ENCODE peak calls at places on chromosomes 5 and 9, in four cellular contexts. O, X, I and S are unnamed samples.

GRCh38 chr5:88923623-88924619 is 40.9 kb upstream of the MEF2C start:
- ATAC-seq in O (no peak), X (no peak), I (no peak), S (no peak)

GRCh38 chr9:89410709-89411111 is 87.2 kb downstream of the SEMA4D start:
- ATAC-seq in I (no peak), X (peak; percentile 30), O (no peak), S (no peak)

GRCh38 chr5:53874409-53874808 is 314.0 kb downstream of the NDUFS4 start:
- ATAC-seq in I (no peak), O (peak; percentile 91), X (peak; percentile 76), S (no peak)

GRCh38 chr5:50553560-50553984 is 112.5 kb upstream of the EMB start:
- ATAC-seq in X (no peak), I (peak; percentile 71), O (no peak), S (no peak)

GRCh38 chr9:15426019-15426418 is 3.3 kb downstream of the SNAPC3 start:
- ATAC-seq in I (no peak), O (no peak), X (no peak), S (no peak)

GRCh38 chr5:143791848-143792701 is 19.9 kb upstream of the HMHB1 start:
- ATAC-seq in I (no peak), X (no peak), O (no peak), S (no peak)

GRCh38 chr5:154753792-154754191 is 1.4 kb upstream of the LARP1 start:
- ATAC-seq in X (no peak), I (no peak), O (no peak), S (peak; percentile 59)

GRCh38 chr5:66538126-66538525 is 58.1 kb upstream of the MAST4 start:
- ATAC-seq in X (no peak), I (no peak), O (no peak), S (no peak)

GRCh38 chr5:175689147-175689991 is 31.5 kb downstream of the HRH2 start:
- ATAC-seq in O (no peak), X (no peak), I (no peak), S (peak; percentile 60)

GRCh38 chr5:57262533-57262932 is 88.7 kb downstream of the GPBP1 start:
- ATAC-seq in O (no peak), X (no peak), I (no peak), S (no peak)

GRCh38 chr5:148910686-148911361 is 84.4 kb downstream of the ADRB2 start:
- ATAC-seq in I (peak; percentile 10), X (peak; percentile 51), O (no peak), S (no peak)

GRCh38 chr5:57863661-57864060 is 381.1 kb upstream of the ACTBL2 start:
- ATAC-seq in O (no peak), I (no peak), X (no peak), S (no peak)

GRCh38 chr9:131704195-131704983 is 35.5 kb downstream of the RAPGEF1 start:
- ATAC-seq in I (no peak), O (no peak), X (no peak), S (no peak)

GRCh38 chr9:16039103-16039987 is 486.5 kb downstream of the CCDC171 start:
- ATAC-seq in I (no peak), O (peak; percentile 96), X (peak; percentile 94), S (peak; percentile 43)

GRCh38 chr5:104126980-104127379 is 564.4 kb upstream of the NUDT12 start:
- ATAC-seq in X (no peak), I (no peak), O (no peak), S (no peak)

GRCh38 chr5:36273809-36274526 is 27.7 kb downstream of the RANBP3L start:
- ATAC-seq in O (no peak), X (no peak), I (no peak), S (no peak)

GRCh38 chr9:132412089-132412488 is 2.1 kb downstream of the CFAP77 start:
- ATAC-seq in I (peak; percentile 33), X (peak; percentile 23), O (peak; percentile 67), S (no peak)

GRCh38 chr9:88536951-88537742 is 2.2 kb downstream of the NXNL2 start:
- ATAC-seq in O (no peak), I (no peak), X (no peak), S (no peak)

GRCh38 chr5:141656396-141656795 is 5.2 kb upstream of the FCHSD1 start:
- ATAC-seq in X (no peak), O (no peak), I (no peak), S (no peak)

GRCh38 chr9:34139477-34140146 is 13.1 kb upstream of the DCAF12 start:
- ATAC-seq in X (peak; percentile 88), O (peak; percentile 87), I (peak; percentile 88), S (no peak)

GRCh38 chr9:127865645-127866464 is 11.4 kb upstream of the ENG start:
- ATAC-seq in X (no peak), O (no peak), I (no peak), S (no peak)

GRCh38 chr9:91085499-91086291 is 276.0 kb downstream of the AUH start:
- ATAC-seq in O (no peak), X (no peak), I (no peak), S (no peak)

GRCh38 chr5:54529565-54529964 is 12.0 kb downstream of the SNX18 start:
- ATAC-seq in X (no peak), O (no peak), I (no peak), S (no peak)

GRCh38 chr5:53381-54174 is 38.4 kb upstream of the PLEKHG4B start:
- ATAC-seq in I (peak; percentile 95), O (peak; percentile 64), X (peak; percentile 88), S (peak; percentile 64)

GRCh38 chr5:129342796-129343195 is 117.3 kb upstream of the ADAMTS19 start:
- ATAC-seq in X (no peak), I (no peak), O (no peak), S (no peak)

GRCh38 chr5:14218897-14219573 is 75.9 kb downstream of the TRIO start:
- ATAC-seq in X (no peak), O (peak; percentile 21), I (peak; percentile 13), S (no peak)

GRCh38 chr9:106228861-106229260 is 534.5 kb downstream of the TMEM38B start:
- ATAC-seq in O (no peak), X (no peak), I (no peak), S (no peak)

GRCh38 chr5:85648495-85648894 is 969.2 kb upstream of the COX7C start:
- ATAC-seq in O (no peak), X (no peak), I (no peak), S (no peak)

GRCh38 chr5:6551287-6551954 is 81.4 kb downstream of the NSUN2 start:
- ATAC-seq in X (no peak), O (no peak), I (no peak), S (no peak)

GRCh38 chr9:33852216-33852826 is 35.4 kb downstream of the UBE2R2 start:
- ATAC-seq in I (peak; percentile 86), X (peak; percentile 88), O (peak; percentile 79), S (peak; percentile 41)

GRCh38 chr5:140259509-140259908 is 43.4 kb downstream of the PFDN1 start:
- ATAC-seq in I (no peak), O (no peak), X (no peak), S (no peak)

GRCh38 chr5:140256726-140257125 is 46.2 kb downstream of the PFDN1 start:
- ATAC-seq in O (no peak), X (no peak), I (no peak), S (no peak)

GRCh38 chr5:140260089-140260656 is 42.7 kb downstream of the PFDN1 start:
- ATAC-seq in I (no peak), X (no peak), O (no peak), S (no peak)

GRCh38 chr5:140258873-140259272 is 44.0 kb downstream of the PFDN1 start:
- ATAC-seq in O (no peak), X (no peak), I (no peak), S (no peak)

DNA sequence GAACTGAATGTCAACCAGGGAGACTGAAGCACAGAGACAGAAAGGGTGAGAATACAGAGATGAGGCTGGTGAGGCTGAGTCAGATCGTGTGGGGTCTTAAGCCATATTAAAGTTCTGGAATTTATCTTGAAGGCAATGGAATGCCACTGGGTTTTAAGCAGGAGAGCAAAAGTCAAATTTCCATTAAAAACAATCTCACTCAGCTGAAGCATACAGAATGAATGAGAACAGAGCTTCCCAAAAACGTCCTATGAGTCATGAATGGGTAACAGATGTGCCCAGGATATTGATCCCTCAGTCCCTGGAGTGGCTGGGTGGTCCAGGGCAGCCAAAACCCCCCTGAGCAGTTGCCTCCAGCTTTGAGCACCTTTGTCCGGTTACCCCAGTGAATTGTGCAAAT is 44.9 kb downstream of the PFDN1 start:
- ATAC-seq in X (no peak), O (no peak), I (no peak), S (no peak)
- H3K27ac ChIP-seq in X (no peak overlapping the region), O (no peak overlapping the region), I (no peak overlapping the region), S (no peak overlapping the region)

DNA sequence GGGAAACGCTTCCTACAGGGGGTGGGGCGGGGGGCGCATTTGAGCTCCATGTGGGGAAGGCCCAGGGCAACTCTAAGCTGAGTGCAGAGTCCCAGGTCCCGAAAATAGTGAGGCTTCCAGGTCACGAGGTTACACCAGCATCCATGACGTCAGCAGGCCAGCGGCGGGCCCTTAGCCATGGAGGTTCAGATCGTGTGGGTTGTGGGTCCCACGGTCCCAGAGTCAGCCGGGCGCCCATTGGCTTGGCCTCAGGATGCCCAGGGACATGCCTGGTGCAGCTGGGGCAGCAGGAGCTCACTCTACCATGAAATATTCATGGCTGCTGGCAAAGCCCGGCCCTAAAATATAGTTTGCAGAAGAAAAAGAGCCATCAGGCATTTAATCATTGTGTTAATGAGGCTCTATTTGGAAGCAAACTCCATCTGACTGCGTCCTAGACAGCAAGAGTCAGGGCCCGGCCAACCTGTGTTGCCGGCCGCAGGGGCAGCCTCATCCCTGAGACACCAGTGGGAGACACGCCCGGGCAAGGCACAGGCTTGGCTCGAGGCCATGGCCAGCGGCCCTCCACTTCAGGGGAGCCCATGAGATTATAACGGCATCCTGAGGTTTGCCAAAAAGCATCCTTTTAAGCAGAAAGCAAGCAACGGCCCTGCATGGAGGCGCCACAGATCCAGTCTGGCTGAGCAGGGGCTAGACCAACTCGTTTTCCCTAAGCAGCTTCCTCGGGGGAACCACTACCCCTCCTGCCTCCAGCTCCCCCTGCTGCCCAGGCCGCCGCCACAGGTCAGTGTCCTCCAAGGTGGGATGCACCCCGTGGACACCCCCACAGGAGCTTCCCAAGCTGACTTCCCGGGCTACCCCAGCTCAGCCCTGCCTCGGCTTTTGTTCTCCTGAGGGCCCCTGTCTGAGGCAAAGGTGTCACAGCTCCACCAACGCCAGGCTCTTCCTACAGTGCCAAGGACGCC is 108.9 kb upstream of the PPP1R26 start:
- ATAC-seq in O (no peak), X (no peak), I (no peak), S (no peak)
- TF ChIP-seq CTCF in O (no peak), X (no peak), I (no peak), S (no peak)

GRCh38 chr5:42089705-42090104 is 164.6 kb downstream of the FBXO4 start:
- ATAC-seq in O (no peak), I (no peak), X (no peak), S (no peak)
- TF ChIP-seq POLR2AphosphoS5 in O (no peak), I (no peak), X (no peak), S (no peak)

GRCh38 chr5:77306531-77306930 is 96.1 kb downstream of the PDE8B start:
- ATAC-seq in O (no peak), I (no peak), X (no peak), S (no peak)
- H3K27ac ChIP-seq in O (no peak overlapping the region), I (no peak overlapping the region), X (no peak overlapping the region), S (no peak overlapping the region)